ENCODE peak calls at places on chromosomes 11 and 22, in nine cellular contexts. T is K562, D is HL-60, E is breast epithelium, B is esophagus muscularis mucosa, U is stomach, O is endothelial cell of umbilical vein, Z is Panc1, P is H1. I is an unnamed sample.

GRCh38 chr11:72758304-72758689 is 6.1 kb upstream of the ARAP1 start:
- DNase-seq in P (no peak), O (no peak), B (no peak), E (no peak), T (no peak), Z (no peak), U (no peak), D (no peak), I (no peak)

GRCh38 chr11:15941206-15941770 is 415.1 kb downstream of the SOX6 start:
- DNase-seq in P (peak), U (no peak), E (no peak), Z (peak), O (peak), T (peak), D (no peak), B (peak), I (peak)

GRCh38 chr11:120248551-120249278 is 8.8 kb downstream of the POU2F3 start:
- DNase-seq in Z (no peak), U (no peak), E (no peak), T (no peak), D (no peak), B (no peak), P (no peak), O (no peak), I (peak)

GRCh38 chr11:330694-331314 is 10.1 kb upstream of the IFITM3 start:
- DNase-seq in T (no peak), D (peak), B (no peak), P (no peak), E (no peak), O (no peak), U (peak), Z (no peak), I (peak)

GRCh38 chr11:114111369-114112042 is 52.0 kb downstream of the ZBTB16 start:
- DNase-seq in D (no peak), E (no peak), U (no peak), T (no peak), B (no peak), Z (no peak), P (no peak), O (peak), I (no peak)

GRCh38 chr11:16911186-16911585 is 103.0 kb downstream of the PLEKHA7 start:
- DNase-seq in P (no peak), T (no peak), Z (no peak), U (no peak), D (no peak), O (no peak), B (no peak), E (no peak), I (no peak)

GRCh38 chr11:18330921-18331320 is 8.6 kb downstream of the GTF2H1 start:
- DNase-seq in E (no peak), D (no peak), T (no peak), Z (no peak), U (no peak), B (no peak), P (no peak), O (no peak), I (no peak)

GRCh38 chr11:57913713-57914704 is 109.7 kb upstream of the OR9Q1 start:
- DNase-seq in E (no peak), B (peak), D (no peak), T (peak), U (no peak), P (no peak), O (no peak), Z (no peak), I (no peak)

GRCh38 chr22:32318361-32318760 is 39.3 kb upstream of the RFPL3 start:
- DNase-seq in U (peak), T (no peak), P (no peak), Z (no peak), B (no peak), D (no peak), E (no peak), O (no peak), I (no peak)

GRCh38 chr11:108871152-108871551 is 206.3 kb downstream of the DDX10 start:
- DNase-seq in E (no peak), U (no peak), Z (no peak), T (no peak), D (peak), P (peak), O (peak), B (no peak), I (no peak)

DNA sequence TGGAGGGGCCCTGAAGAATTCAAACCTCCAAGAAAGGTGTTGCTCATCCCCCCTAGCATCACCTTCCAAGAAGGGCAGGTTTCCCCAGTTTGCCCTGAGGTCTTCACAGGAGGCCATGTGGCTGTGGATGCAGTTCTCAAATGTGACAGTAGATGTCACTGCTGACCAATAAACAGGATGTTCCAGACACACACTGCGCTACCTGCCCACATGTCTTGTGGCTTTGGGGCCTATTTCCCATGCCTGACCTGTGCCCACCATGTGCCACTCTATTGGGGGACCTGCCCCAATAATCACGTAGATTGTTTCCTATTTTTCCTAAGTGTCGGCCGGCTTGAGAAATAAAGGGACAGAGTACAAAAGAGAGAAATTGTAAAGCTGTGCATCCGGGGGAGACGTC is 4.5 kb downstream of the GSTT2 start:
- DNase-seq in E (no peak), Z (no peak), P (no peak), O (peak), T (no peak), U (no peak), B (no peak), D (peak), I (no peak)
- TF ChIP-seq CTCF in E (no peak), Z (no peak), P (peak), O (peak), T (no peak), U (no peak), B (no peak), D (peak), I (no peak)

GRCh38 chr11:118605116-118605867 is 2.1 kb upstream of the PHLDB1 start:
- DNase-seq in P (no peak), B (peak), E (no peak), D (peak), U (peak), T (peak), O (peak), Z (no peak), I (peak)
- TF ChIP-seq POLR2AphosphoS5 in P (peak), B (peak), E (peak), D (no peak), U (peak), T (peak), O (peak), Z (no peak), I (no peak)

GRCh38 chr11:10564692-10565318 is 3.7 kb downstream of the LYVE1 start:
- DNase-seq in Z (no peak), O (peak), B (no peak), E (no peak), P (no peak), T (no peak), D (peak), U (no peak), I (no peak)
- TF ChIP-seq CTCF in Z (peak), O (peak), B (peak), E (no peak), P (no peak), T (peak), D (peak), U (no peak), I (peak)

DNA sequence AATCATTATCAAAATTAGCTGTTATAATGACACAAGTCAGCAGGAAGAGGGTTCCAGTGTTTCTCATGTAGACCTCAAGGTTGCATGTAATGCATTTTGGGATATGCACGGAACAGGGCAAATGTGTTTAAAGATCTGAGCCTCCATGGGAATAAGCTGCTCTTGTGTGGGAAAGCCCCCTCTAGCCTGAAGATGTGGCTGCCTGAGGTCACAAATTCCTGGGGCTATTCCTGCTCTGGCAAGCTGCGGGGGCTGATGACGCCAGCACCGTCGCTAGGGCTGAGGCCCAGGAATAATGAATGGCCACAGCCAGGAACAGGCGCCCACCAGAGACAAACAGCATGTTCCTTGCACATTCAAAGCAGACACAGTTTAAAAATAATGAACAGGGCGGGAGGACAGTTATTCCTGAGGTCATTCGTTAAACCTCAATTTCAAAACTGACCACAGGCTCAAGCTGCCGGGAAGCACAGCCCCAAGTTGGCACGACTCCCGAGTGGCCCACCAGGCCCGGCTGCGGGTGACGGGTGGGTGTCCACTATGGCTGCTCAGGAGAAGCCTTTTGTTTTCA is 11.7 kb downstream of the OSBPL5 start:
- DNase-seq in T (no peak), P (no peak), Z (no peak), U (no peak), E (no peak), D (peak), O (no peak), B (no peak), I (peak)
- TF ChIP-seq POLR2AphosphoS5 in T (no peak), P (no peak), Z (no peak), U (peak), E (peak), D (peak), O (no peak), B (peak), I (peak)

GRCh38 chr22:23857606-23858483 is at the start of gene SLC2A11:
- DNase-seq in B (peak), O (peak), T (peak), P (peak), D (peak), U (peak), Z (peak), E (peak), I (peak)
- TF ChIP-seq CTCF in B (peak), O (peak), T (no peak), P (peak), D (peak), U (no peak), Z (no peak), E (peak), I (no peak)

GRCh38 chr11:34356576-34356917 is 1.3 kb downstream of the ABTB2 start:
- DNase-seq in E (no peak), T (no peak), B (peak), U (no peak), D (no peak), O (peak), P (no peak), Z (no peak), I (no peak)

GRCh38 chr11:34356918-34357645 is 728 bp downstream of the ABTB2 start:
- DNase-seq in E (no peak), T (no peak), Z (no peak), P (no peak), D (peak), O (peak), B (peak), U (peak), I (peak)

GRCh38 chr11:34358258-34358665 is 452 bp upstream of the ABTB2 start:
- DNase-seq in D (peak), B (peak), P (no peak), E (peak), U (peak), Z (no peak), O (peak), T (peak), I (peak)

GRCh38 chr11:34358666-34359547 is 1.1 kb upstream of the ABTB2 start:
- DNase-seq in U (peak), P (no peak), D (peak), B (peak), T (peak), Z (peak), E (peak), O (peak), I (peak)

GRCh38 chr11:34357646-34358257 is at the start of gene ABTB2:
- DNase-seq in E (peak), U (peak), T (peak), Z (peak), B (peak), P (peak), O (peak), D (peak), I (peak)
- TF ChIP-seq POLR2AphosphoS5 in E (no peak), U (peak), T (no peak), Z (peak), B (peak), P (peak), O (peak), D (peak), I (peak)

GRCh38 chr22:29720824-29721323 is 1.1 kb downstream of the CABP7 start:
- DNase-seq in Z (no peak), O (no peak), U (no peak), B (no peak), P (no peak), E (no peak), D (no peak), T (no peak), I (no peak)
- TF ChIP-seq CTCF in Z (no peak), O (no peak), U (no peak), B (no peak), P (no peak), E (no peak), D (no peak), T (no peak), I (no peak)